ENCODE peak calls at places on chromosomes 3 and 15, in four cellular contexts. C is HepG2, S is K562, N is A549. F is an unnamed sample.

GRCh38 chr15:65619636-65620290 is 2.0 kb upstream of the SLC24A1 start:
- DNase-seq in C (no peak), S (no peak), N (no peak), F (no peak)

GRCh38 chr15:31270767-31271166 is 55.9 kb upstream of the KLF13 start:
- DNase-seq in S (peak; percentile 42), C (no peak), N (no peak), F (peak; percentile 57)

GRCh38 chr3:194869482-194870169 is 183.9 kb downstream of the FAM43A start:
- DNase-seq in C (no peak), N (peak; percentile 50), S (no peak), F (no peak)

GRCh38 chr3:62665627-62666433 is 209.4 kb downstream of the CADPS start:
- DNase-seq in S (peak; percentile 36), C (peak; percentile 63), N (peak; percentile 44), F (peak; percentile 93)

GRCh38 chr3:107034142-107034541 is 343.1 kb upstream of the CCDC54 start:
- DNase-seq in S (no peak), N (no peak), C (no peak), F (no peak)

GRCh38 chr3:56556908-56557814 is at the start of gene CCDC66:
- DNase-seq in C (peak; percentile 87), N (peak; percentile 93), S (peak; percentile 94), F (peak; percentile 92)

GRCh38 chr3:190258634-190259033 is 63.6 kb downstream of the CLDN1 start:
- DNase-seq in S (no peak), N (no peak), C (peak; percentile 63), F (peak; percentile 14)

GRCh38 chr3:81728766-81729544 is 32.5 kb downstream of the GBE1 start:
- DNase-seq in N (no peak), S (no peak), C (no peak), F (no peak)

GRCh38 chr3:177338697-177339219 is 141.5 kb upstream of the TBL1XR1 start:
- DNase-seq in C (peak; percentile 95), S (peak; percentile 46), N (peak; percentile 24), F (no peak)

GRCh38 chr3:35708394-35708793 is 69.1 kb downstream of the ARPP21 start:
- DNase-seq in N (no peak), C (no peak), S (no peak), F (no peak)

GRCh38 chr3:100912976-100913375 is 80.2 kb downstream of the ABI3BP start:
- DNase-seq in C (no peak), N (no peak), S (no peak), F (no peak)

GRCh38 chr3:81743096-81744025 is 18.1 kb downstream of the GBE1 start:
- DNase-seq in S (peak; percentile 22), C (no peak), N (peak; percentile 92), F (no peak)

GRCh38 chr3:43913036-43913435 is 222.3 kb downstream of the ABHD5 start:
- DNase-seq in S (no peak), C (no peak), N (no peak), F (no peak)

GRCh38 chr3:107106907-107107306 is 270.3 kb upstream of the CCDC54 start:
- DNase-seq in C (no peak), S (no peak), N (no peak), F (no peak)

GRCh38 chr3:100216713-100217112 is 44.1 kb upstream of the TBC1D23 start:
- DNase-seq in S (no peak), N (no peak), C (no peak), F (no peak)

GRCh38 chr15:74664028-74664616 is 31.7 kb downstream of the EDC3 start:
- DNase-seq in N (peak; percentile 14), C (peak; percentile 20), S (no peak), F (no peak)

GRCh38 chr15:80242802-80243201 is 9.2 kb downstream of the CTXND1 start:
- DNase-seq in S (no peak), C (no peak), N (no peak), F (no peak)

GRCh38 chr15:25714538-25714840 is 148.6 kb downstream of the ATP10A start:
- DNase-seq in C (no peak), N (no peak), S (no peak), F (no peak)

GRCh38 chr15:51870774-51871173 is 41.3 kb downstream of the TMOD3 start:
- DNase-seq in C (no peak), N (no peak), S (no peak), F (no peak)

DNA sequence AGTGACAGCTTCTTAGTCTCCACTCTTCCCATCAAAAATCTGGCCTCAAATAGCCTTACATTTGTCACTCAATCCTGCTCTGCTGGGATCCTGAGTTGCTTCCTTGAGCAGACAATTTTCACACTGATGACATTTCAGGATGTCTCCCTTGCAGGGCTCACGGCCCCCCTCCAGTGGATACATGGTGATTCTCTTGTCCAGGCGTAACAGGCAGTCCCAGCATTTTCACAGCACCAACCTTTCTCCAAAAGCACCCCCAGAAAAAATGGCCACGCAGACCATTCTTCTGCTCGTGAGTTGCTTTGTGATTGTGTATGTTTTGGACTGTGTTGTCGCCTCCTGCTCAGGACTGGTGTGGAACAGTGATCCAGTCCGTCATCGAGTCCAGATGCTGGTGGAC is 47.4 kb upstream of the WNT7A start:
- DNase-seq in N (peak; percentile 13), S (no peak), C (peak; percentile 6), F (peak; percentile 22)
- TF ChIP-seq CTCF in N (no peak), S (peak; percentile 53), C (peak; percentile 43), F (no peak)

DNA sequence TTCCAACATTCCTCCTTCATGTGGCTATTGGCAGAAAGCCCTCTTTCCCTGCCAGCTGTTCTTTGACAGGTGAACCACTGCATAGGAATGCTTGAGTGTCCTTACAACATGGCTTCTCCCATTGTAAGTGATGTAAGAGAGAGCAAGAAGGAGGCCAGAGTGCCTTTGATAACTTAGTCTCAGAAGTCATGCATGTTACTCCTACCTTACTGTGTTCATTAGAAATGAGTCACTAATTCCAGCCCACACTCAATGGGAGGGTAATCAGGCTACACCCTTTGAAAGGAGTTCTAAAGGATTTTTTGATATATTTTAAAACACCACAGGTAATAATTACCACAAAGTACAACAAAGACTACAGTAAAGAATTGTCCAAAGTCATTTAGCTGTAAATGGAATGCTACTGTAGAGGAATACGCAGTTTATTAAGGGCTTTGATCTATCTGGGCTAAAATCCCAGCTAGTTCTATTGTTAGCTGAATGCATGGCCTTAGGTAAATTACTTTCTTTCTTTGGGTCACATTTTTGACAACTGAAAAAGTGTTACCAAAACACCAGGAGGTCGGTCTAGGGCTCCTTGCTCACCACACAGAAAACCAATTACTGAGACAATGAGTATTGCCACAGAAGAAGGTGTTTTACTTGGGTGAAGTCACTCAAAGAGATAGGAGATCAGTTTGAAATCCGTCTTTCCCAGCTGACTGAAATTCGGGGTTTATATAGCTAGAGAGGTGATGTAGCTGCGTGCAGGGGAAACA is 154.9 kb downstream of the GRM7 start:
- DNase-seq in S (no peak), N (no peak), C (no peak), F (no peak)
- TF ChIP-seq JUN in S (no peak), N (no peak), C (no peak), F (no peak)

GRCh38 chr3:45546223-45546622 is 48.3 kb upstream of the LIMD1 start:
- DNase-seq in N (no peak), C (no peak), S (no peak), F (no peak)

GRCh38 chr3:45547202-45547701 is 47.3 kb upstream of the LIMD1 start:
- DNase-seq in C (peak; percentile 15), N (peak; percentile 63), S (no peak), F (no peak)

GRCh38 chr3:45547764-45548683 is 46.5 kb upstream of the LIMD1 start:
- DNase-seq in N (no peak), C (no peak), S (no peak), F (no peak)

GRCh38 chr3:45545476-45545875 is 49.1 kb upstream of the LIMD1 start:
- DNase-seq in N (peak; percentile 14), S (peak; percentile 77), C (peak; percentile 75), F (no peak)

GRCh38 chr3:45546636-45547201 is 47.8 kb upstream of the LIMD1 start:
- DNase-seq in N (peak; percentile 33), S (peak; percentile 78), C (peak; percentile 16), F (peak; percentile 79)
- TF ChIP-seq HMGXB4 in N (no peak), S (no peak), C (no peak), F (no peak)

DNA sequence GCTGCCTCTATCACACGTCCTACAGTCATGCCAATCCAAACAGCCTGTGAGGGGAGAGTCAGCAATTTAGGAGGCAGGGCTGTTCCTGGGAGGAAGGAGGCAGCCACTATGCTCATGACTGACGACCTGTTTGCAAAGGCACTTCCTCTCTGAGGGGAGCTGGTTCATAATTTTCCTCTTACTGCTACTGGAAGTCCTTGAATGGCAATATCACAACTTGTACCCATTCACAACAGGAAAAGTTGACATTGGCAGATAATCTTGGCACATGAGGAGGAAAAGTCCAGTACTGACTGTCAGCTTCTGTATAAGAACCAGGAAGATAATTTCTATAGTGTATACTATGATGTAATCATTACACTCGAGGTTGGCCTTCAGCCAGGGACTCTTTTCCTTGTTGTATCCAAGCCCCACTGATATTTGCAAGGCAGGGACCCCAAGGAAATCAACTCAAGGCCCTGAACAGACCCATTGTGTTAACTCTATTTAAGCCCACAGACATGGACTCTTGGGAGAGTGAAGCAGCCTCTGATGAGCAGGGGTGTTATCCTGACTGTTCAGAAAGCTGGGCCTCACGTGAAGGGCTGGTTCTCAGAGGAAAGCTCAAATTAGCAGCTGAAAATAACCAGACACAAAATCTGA is 267.3 kb upstream of the ADAMTS9 start:
- DNase-seq in C (no peak), S (no peak), N (no peak), F (no peak)
- TF ChIP-seq CTCF in C (no peak), S (no peak), N (no peak), F (no peak)

GRCh38 chr3:141292346-141293058 is 60.9 kb downstream of the PXYLP1 start:
- DNase-seq in C (no peak), S (no peak), N (no peak), F (no peak)

GRCh38 chr3:141289228-141289772 is 57.7 kb downstream of the PXYLP1 start:
- DNase-seq in N (no peak), S (no peak), C (no peak), F (no peak)

GRCh38 chr3:141294300-141294699 is 62.7 kb downstream of the PXYLP1 start:
- DNase-seq in C (no peak), S (no peak), N (no peak), F (no peak)

GRCh38 chr3:141294848-141295247 is 63.2 kb downstream of the PXYLP1 start:
- DNase-seq in C (no peak), N (peak; percentile 33), S (no peak), F (no peak)

DNA sequence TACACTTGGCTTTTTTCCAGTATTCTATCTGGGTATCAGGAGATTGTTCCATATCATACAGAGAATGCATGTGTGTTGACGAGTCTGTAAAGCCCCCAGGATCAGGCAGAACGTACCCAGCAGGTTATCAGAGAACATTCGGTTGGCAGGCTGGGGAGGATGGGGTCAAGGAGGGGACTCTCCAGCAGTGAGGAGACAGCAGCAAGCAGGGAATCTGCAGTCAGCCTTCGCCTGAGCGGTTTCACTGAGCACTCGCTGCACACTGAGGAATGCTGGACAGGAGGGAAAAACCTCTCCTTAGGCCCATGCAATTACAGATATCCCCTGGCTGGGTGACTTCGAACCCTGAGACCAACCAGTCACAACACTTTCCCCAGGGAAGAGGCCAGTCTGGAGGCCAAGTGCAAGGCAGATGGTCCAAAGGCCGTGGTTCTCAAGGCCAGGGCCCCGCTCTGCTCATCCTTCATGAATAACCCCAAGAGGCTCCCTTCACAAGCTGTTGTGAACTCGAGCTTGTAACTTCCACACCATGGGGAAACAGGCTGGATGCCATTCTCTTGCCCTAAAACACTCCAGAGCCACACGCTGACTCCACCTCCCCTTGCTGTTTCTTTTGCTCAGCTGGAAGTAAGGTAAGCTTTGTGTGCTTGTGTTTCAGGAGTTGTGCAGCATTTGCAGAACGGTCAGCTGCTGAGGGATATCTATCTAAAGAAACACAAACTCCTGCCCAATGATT is 60.2 kb downstream of the PXYLP1 start:
- DNase-seq in S (no peak), C (no peak), N (no peak), F (no peak)
- TF ChIP-seq JUN in S (no peak), C (no peak), N (no peak), F (no peak)

GRCh38 chr15:36356978-36357582 is 222.3 kb upstream of the CDIN1 start:
- DNase-seq in C (no peak), N (no peak), S (no peak), F (no peak)
- TF ChIP-seq HMGXB4 in C (no peak), N (no peak), S (no peak), F (no peak)

F was measured in WTC11.